ENCODE peak calls at places on chromosomes 13 and 19, in four cellular contexts. One of them, this sample, is unnamed.
A peak's percentile ranks its signal among the peaks of the same experiment; 100 is the strongest.

GRCh38 chr13:113489549-113490495 is 689 bp downstream of the DCUN1D2 start:
- DNase-seq in right atrium auricular region: no peak
- DNase-seq in NCI-H146: peak; percentile 75
- DNase-seq in NCI-H1092: peak; percentile 31
- DNase-seq in this sample: peak; percentile 84

GRCh38 chr19:11096210-11096841 is 7.1 kb downstream of the LDLR start:
- DNase-seq in right atrium auricular region: no peak
- DNase-seq in NCI-H146: no peak
- DNase-seq in NCI-H1092: no peak
- DNase-seq in this sample: no peak

GRCh38 chr19:4357095-4357797 is 13.9 kb downstream of the MPND start:
- DNase-seq in right atrium auricular region: no peak
- DNase-seq in NCI-H146: no peak
- DNase-seq in NCI-H1092: no peak
- DNase-seq in this sample: no peak

GRCh38 chr19:10419646-10420443 is 493 bp upstream of the PDE4A start:
- DNase-seq in right atrium auricular region: no peak
- DNase-seq in NCI-H146: peak; percentile 91
- DNase-seq in NCI-H1092: no peak
- DNase-seq in this sample: peak; percentile 61

GRCh38 chr13:33761744-33762143 is 56.2 kb upstream of the RFC3 start:
- DNase-seq in right atrium auricular region: no peak
- DNase-seq in NCI-H146: peak; percentile 95
- DNase-seq in NCI-H1092: peak; percentile 56
- DNase-seq in this sample: peak; percentile 30

GRCh38 chr19:7859766-7860165 is 14.4 kb downstream of the PRR36 start:
- DNase-seq in right atrium auricular region: no peak
- DNase-seq in NCI-H146: no peak
- DNase-seq in NCI-H1092: no peak
- DNase-seq in this sample: no peak

GRCh38 chr13:105213512-105213911 is 1322.0 kb downstream of the EFNB2 start:
- DNase-seq in right atrium auricular region: no peak
- DNase-seq in NCI-H146: no peak
- DNase-seq in NCI-H1092: no peak
- DNase-seq in this sample: no peak

GRCh38 chr13:30743319-30744055 is 8.1 kb downstream of the ALOX5AP start:
- DNase-seq in right atrium auricular region: peak; percentile 89
- DNase-seq in NCI-H146: no peak
- DNase-seq in NCI-H1092: no peak
- DNase-seq in this sample: no peak

GRCh38 chr13:21641629-21642028 is 29.2 kb upstream of the FGF9 start:
- DNase-seq in right atrium auricular region: no peak
- DNase-seq in NCI-H146: no peak
- DNase-seq in NCI-H1092: no peak
- DNase-seq in this sample: no peak

GRCh38 chr13:19178901-19179593 is 2.6 kb downstream of the TUBA3C start:
- DNase-seq in right atrium auricular region: peak; percentile 52
- DNase-seq in NCI-H146: no peak
- DNase-seq in NCI-H1092: no peak
- DNase-seq in this sample: no peak

GRCh38 chr13:40388617-40389016 is 277.8 kb downstream of the FOXO1 start:
- DNase-seq in right atrium auricular region: no peak
- DNase-seq in NCI-H146: no peak
- DNase-seq in NCI-H1092: no peak
- DNase-seq in this sample: no peak

GRCh38 chr13:100131863-100132574 is 43.1 kb downstream of the PCCA start:
- DNase-seq in right atrium auricular region: no peak
- DNase-seq in NCI-H146: peak; percentile 9
- DNase-seq in NCI-H1092: no peak
- DNase-seq in this sample: no peak

GRCh38 chr13:31896427-31896826 is 135.1 kb upstream of the FRY start:
- DNase-seq in right atrium auricular region: peak; percentile 68
- DNase-seq in NCI-H146: no peak
- DNase-seq in NCI-H1092: no peak
- DNase-seq in this sample: peak; percentile 57

GRCh38 chr19:39518458-39518857 is 3.5 kb downstream of the SELENOV start:
- DNase-seq in right atrium auricular region: no peak
- DNase-seq in NCI-H146: no peak
- DNase-seq in NCI-H1092: no peak
- DNase-seq in this sample: no peak

GRCh38 chr19:39297931-39298634 is 1.9 kb downstream of the IFNL1 start:
- DNase-seq in right atrium auricular region: no peak
- DNase-seq in NCI-H146: no peak
- DNase-seq in NCI-H1092: no peak
- DNase-seq in this sample: no peak

GRCh38 chr19:12952488-12953455 is 4.3 kb downstream of the GADD45GIP1 start:
- DNase-seq in right atrium auricular region: peak; percentile 75
- DNase-seq in NCI-H146: no peak
- DNase-seq in NCI-H1092: peak; percentile 74
- DNase-seq in this sample: peak; percentile 55

GRCh38 chr19:18428173-18428836 is 9.1 kb downstream of the SSBP4 start:
- DNase-seq in right atrium auricular region: no peak
- DNase-seq in NCI-H146: no peak
- DNase-seq in NCI-H1092: no peak
- DNase-seq in this sample: no peak

GRCh38 chr19:14632286-14632685 is 42.4 kb downstream of the ADGRE3 start:
- DNase-seq in right atrium auricular region: no peak
- DNase-seq in NCI-H146: no peak
- DNase-seq in NCI-H1092: no peak
- DNase-seq in this sample: no peak

GRCh38 chr19:20444202-20444885 is 121.2 kb downstream of the ZNF737 start:
- DNase-seq in right atrium auricular region: no peak
- DNase-seq in NCI-H146: no peak
- DNase-seq in NCI-H1092: no peak
- DNase-seq in this sample: no peak

This sample was measured in NCI-H1417.